ENCODE peak calls at places on chromosome 2, in seven cellular contexts. Z is heart left ventricle, F is fibroblast of lung, L is WTC11, O is epithelial cell of esophagus, X is neural progenitor cell, C is Peyer's patch. R is an unnamed sample.

GRCh38 chr2:36672199-36672598 is 24.3 kb upstream of the VIT start:
- DNase-seq in F (peak), O (peak), L (no peak), X (peak), C (no peak), Z (no peak), R (no peak)

GRCh38 chr2:6973895-6974545 is 56.8 kb downstream of the RNF144A start:
- DNase-seq in O (peak), Z (no peak), F (peak), X (no peak), C (no peak), L (no peak), R (no peak)

GRCh38 chr2:215594766-215595165 is 158.9 kb upstream of the FN1 start:
- DNase-seq in F (peak), O (peak), X (no peak), L (no peak), C (no peak), Z (no peak), R (no peak)

GRCh38 chr2:237429761-237430160 is 15.8 kb upstream of the COL6A3 start:
- DNase-seq in F (peak), C (no peak), O (no peak), L (no peak), X (no peak), Z (no peak), R (no peak)

GRCh38 chr2:144518744-144519596 is 949 bp downstream of the ZEB2 start:
- DNase-seq in L (no peak), C (peak), X (no peak), Z (no peak), F (no peak), O (no peak), R (no peak)

GRCh38 chr2:172223601-172224054 is 120.9 kb upstream of the DLX2 start:
- DNase-seq in Z (no peak), O (no peak), L (no peak), F (no peak), C (no peak), X (no peak), R (no peak)

GRCh38 chr2:101858246-101858645 is 133.5 kb upstream of the IL1R2 start:
- DNase-seq in C (no peak), F (no peak), O (peak), L (no peak), X (no peak), Z (no peak), R (no peak)

GRCh38 chr2:223954401-223954800 is 2.9 kb upstream of the MRPL44 start:
- DNase-seq in Z (no peak), X (peak), F (peak), C (no peak), L (no peak), O (peak), R (no peak)

GRCh38 chr2:16525265-16525887 is 140.3 kb downstream of the CYRIA start:
- DNase-seq in Z (no peak), O (peak), F (no peak), C (no peak), L (peak), X (peak), R (no peak)

GRCh38 chr2:56185582-56186046 is 1.8 kb downstream of the CCDC85A start:
- DNase-seq in Z (peak), L (peak), F (peak), X (peak), O (peak), C (no peak), R (no peak)

GRCh38 chr2:147739531-147739930 is 105.3 kb upstream of the ACVR2A start:
- DNase-seq in L (no peak), O (peak), Z (no peak), F (peak), X (no peak), C (no peak), R (no peak)

GRCh38 chr2:132256251-132256902 is 94.6 kb upstream of the ANKRD30BL start:
- DNase-seq in Z (no peak), X (no peak), O (no peak), L (no peak), C (no peak), F (no peak), R (no peak)

GRCh38 chr2:150859162-150859561 is 371.7 kb upstream of the RND3 start:
- DNase-seq in C (no peak), O (peak), X (no peak), F (no peak), Z (no peak), L (no peak), R (no peak)

GRCh38 chr2:9030882-9031645 is 27.6 kb upstream of the MBOAT2 start:
- DNase-seq in F (peak), L (no peak), X (no peak), C (no peak), Z (no peak), O (peak), R (no peak)

GRCh38 chr2:165773684-165774083 is 20.4 kb downstream of the GALNT3 start:
- DNase-seq in X (no peak), L (no peak), F (no peak), Z (no peak), C (no peak), O (no peak), R (no peak)

GRCh38 chr2:56008661-56009411 is 85.3 kb upstream of the EFEMP1 start:
- DNase-seq in Z (peak), C (peak), L (peak), F (peak), O (peak), X (peak), R (peak)

GRCh38 chr2:221124542-221125235 is 447.4 kb downstream of the EPHA4 start:
- DNase-seq in Z (no peak), L (peak), X (no peak), F (peak), O (peak), C (no peak), R (no peak)

GRCh38 chr2:206084870-206085741 is 868 bp downstream of the INO80D start:
- DNase-seq in Z (peak), L (peak), O (peak), F (peak), X (peak), C (peak), R (no peak)

GRCh38 chr2:145166716-145167115 is 646.8 kb upstream of the ZEB2 start:
- DNase-seq in L (no peak), O (no peak), Z (no peak), C (no peak), X (no peak), F (no peak), R (no peak)

GRCh38 chr2:174787485-174788205 is 23.4 kb upstream of the CHRNA1 start:
- DNase-seq in L (peak), Z (no peak), C (no peak), X (peak), F (peak), O (no peak), R (peak)

GRCh38 chr2:45904931-45905642 is 253.6 kb downstream of the PRKCE start:
- DNase-seq in O (no peak), X (peak), Z (no peak), F (peak), C (no peak), L (no peak), R (no peak)

GRCh38 chr2:62221141-62221540 is 25.2 kb downstream of the B3GNT2 start:
- DNase-seq in F (peak), C (no peak), O (no peak), Z (no peak), L (no peak), X (no peak), R (no peak)

GRCh38 chr2:86750240-86750839 is 30.2 kb downstream of the RMND5A start:
- DNase-seq in L (no peak), C (no peak), O (no peak), Z (no peak), F (peak), X (no peak), R (no peak)

GRCh38 chr2:200828572-200829257 is 17.0 kb downstream of the BZW1 start:
- DNase-seq in L (no peak), F (no peak), Z (no peak), C (no peak), X (no peak), O (no peak), R (no peak)

GRCh38 chr2:86046985-86047384 is 58.7 kb downstream of the POLR1A start:
- DNase-seq in F (peak), O (no peak), Z (no peak), X (no peak), C (no peak), L (no peak), R (no peak)

GRCh38 chr2:190717306-190717705 is 68.4 kb downstream of the NAB1 start:
- DNase-seq in X (no peak), Z (no peak), F (no peak), C (no peak), L (no peak), O (no peak), R (no peak)

GRCh38 chr2:190489475-190489874 is 45.0 kb downstream of the NEMP2 start:
- DNase-seq in X (no peak), F (no peak), O (no peak), C (no peak), L (no peak), Z (no peak), R (no peak)

GRCh38 chr2:199480966-199481365 is 23.2 kb upstream of the SATB2 start:
- DNase-seq in X (no peak), L (no peak), Z (no peak), O (no peak), F (no peak), C (no peak), R (no peak)
- TF ChIP-seq CTCF in X (no peak), L (no peak), Z (no peak), O (no peak), F (no peak), C (no peak), R (no peak)

GRCh38 chr2:33529771-33530481 is 53.5 kb downstream of the RASGRP3 start:
- DNase-seq in O (peak), C (no peak), F (peak), X (no peak), Z (no peak), L (no peak), R (peak)
- TF ChIP-seq CTCF in O (no peak), C (no peak), F (no peak), X (no peak), Z (no peak), L (no peak), R (peak)

GRCh38 chr2:42868874-42869273 is 76.5 kb upstream of the HAAO start:
- DNase-seq in L (no peak), X (no peak), Z (no peak), O (no peak), F (no peak), C (no peak), R (no peak)
- TF ChIP-seq CTCF in L (no peak), X (no peak), Z (no peak), O (no peak), F (no peak), C (no peak), R (no peak)

DNA sequence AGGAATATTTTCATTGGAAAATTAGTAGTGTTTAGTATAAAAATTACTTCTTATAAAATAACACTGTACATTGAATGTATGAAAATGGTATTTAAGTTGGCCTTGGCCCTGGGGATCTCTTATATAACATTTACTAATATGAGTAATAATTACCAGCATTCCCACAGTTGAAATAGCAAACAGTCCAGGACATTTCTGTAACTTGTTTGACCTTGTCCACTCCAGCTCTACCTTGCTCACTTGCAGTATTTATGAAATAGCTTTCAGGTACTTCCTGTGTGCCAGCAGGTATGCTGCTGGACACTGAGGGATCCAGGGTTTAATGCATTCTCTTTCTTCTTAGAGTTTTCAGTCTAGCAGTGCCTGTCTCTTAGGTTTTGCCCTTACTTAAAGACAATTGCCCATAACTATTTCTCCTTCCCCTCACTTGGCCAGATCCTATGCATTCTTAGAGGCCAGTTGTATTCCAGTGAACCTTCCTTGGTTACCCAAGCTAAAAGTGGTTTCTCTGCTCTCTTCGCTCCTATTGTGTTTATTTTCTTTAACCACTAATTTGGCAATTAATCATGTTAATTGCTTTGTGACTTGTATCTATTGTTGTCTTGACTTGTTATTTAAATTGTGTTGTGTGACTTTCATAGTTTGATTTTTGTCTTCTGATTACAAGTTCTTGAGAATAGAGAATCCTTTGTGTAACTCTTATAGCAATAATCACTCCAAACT is 25.9 kb downstream of the BABAM2 start:
- DNase-seq in Z (no peak), L (no peak), F (no peak), O (peak), X (no peak), C (no peak), R (no peak)
- TF ChIP-seq CTCF in Z (no peak), L (no peak), F (no peak), O (no peak), X (no peak), C (no peak), R (no peak)

GRCh38 chr2:72913531-72914225 is 3.6 kb upstream of the EMX1 start:
- DNase-seq in F (no peak), X (peak), O (no peak), C (peak), Z (no peak), L (no peak), R (no peak)
- TF ChIP-seq CTCF in F (no peak), X (peak), O (peak), C (peak), Z (no peak), L (no peak), R (peak)

DNA sequence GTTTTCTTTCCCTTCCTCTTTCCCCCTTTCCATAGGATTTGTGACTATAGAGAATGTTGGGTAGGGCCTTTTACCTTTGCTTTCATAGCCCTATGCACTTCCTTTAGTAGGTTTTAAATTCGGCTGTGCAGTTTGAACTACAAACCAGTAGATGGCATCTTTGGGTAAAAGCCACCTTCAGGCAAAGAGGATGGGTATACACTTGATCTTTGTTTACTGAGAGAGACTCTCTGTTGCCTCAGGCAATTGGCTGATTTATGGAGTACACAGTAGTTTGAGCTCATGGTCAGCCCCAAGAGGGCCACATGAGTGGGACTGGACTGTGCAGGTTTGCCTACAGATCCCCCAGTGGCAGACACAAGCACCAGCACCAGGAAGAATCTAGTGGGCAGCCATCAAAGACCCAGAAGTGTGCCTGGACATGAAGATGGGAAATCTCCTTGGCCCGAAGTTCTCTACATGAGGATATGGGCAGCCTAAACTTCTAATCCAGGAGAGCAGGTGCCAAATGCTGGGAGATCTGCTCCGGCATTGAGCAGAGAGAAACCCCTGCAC is 1304.3 kb upstream of the DDX18 start:
- DNase-seq in L (no peak), C (no peak), F (no peak), Z (no peak), X (peak), O (peak), R (no peak)
- TF ChIP-seq CTCF in L (peak), C (peak), F (no peak), Z (no peak), X (peak), O (peak), R (no peak)

GRCh38 chr2:177881001-177881748 is 191.4 kb downstream of the PDE11A start:
- DNase-seq in Z (no peak), C (no peak), L (no peak), O (no peak), F (peak), X (no peak), R (no peak)

GRCh38 chr2:177873915-177874314 is 198.7 kb downstream of the PDE11A start:
- DNase-seq in Z (no peak), F (no peak), L (no peak), X (no peak), O (no peak), C (no peak), R (no peak)

GRCh38 chr2:177880278-177880677 is 192.3 kb downstream of the PDE11A start:
- DNase-seq in F (no peak), C (peak), X (no peak), Z (no peak), O (no peak), L (no peak), R (no peak)

GRCh38 chr2:177874678-177875077 is 197.9 kb downstream of the PDE11A start:
- DNase-seq in F (no peak), X (no peak), Z (no peak), L (no peak), O (no peak), C (no peak), R (no peak)

GRCh38 chr2:177876950-177877349 is 195.6 kb downstream of the PDE11A start:
- DNase-seq in C (no peak), Z (no peak), F (no peak), X (no peak), O (no peak), L (no peak), R (no peak)
- TF ChIP-seq CTCF in C (no peak), Z (no peak), F (no peak), X (no peak), O (no peak), L (no peak), R (no peak)

R was measured in BJ.